ENCODE peak calls at places on chromosomes 3 and 15, in six cellular contexts. X is K562, P is ovary, S is A549, K is HepG2, E is esophagus muscularis mucosa. N is an unnamed sample.

GRCh38 chr3:50352762-50353161 is 2.1 kb downstream of the CYB561D2 start:
- DNase-seq in X (no peak), P (no peak), S (peak), E (no peak), K (no peak), N (no peak)

GRCh38 chr15:35465763-35466162 is 80.2 kb downstream of the DPH6 start:
- DNase-seq in X (no peak), P (no peak), E (no peak), S (no peak), K (no peak), N (no peak)

GRCh38 chr3:90035643-90036042 is 928.2 kb downstream of the EPHA3 start:
- DNase-seq in X (no peak), S (no peak), K (no peak), P (no peak), E (no peak), N (no peak)

GRCh38 chr3:44067431-44067830 is 174.3 kb upstream of the TOPAZ1 start:
- DNase-seq in S (no peak), K (no peak), P (no peak), E (peak), X (no peak), N (no peak)

GRCh38 chr3:147400999-147401398 is 5.3 kb downstream of the ZIC4 start:
- DNase-seq in E (no peak), S (no peak), K (no peak), P (no peak), X (no peak), N (no peak)

GRCh38 chr3:157782236-157782635 is 279.0 kb upstream of the VEPH1 start:
- DNase-seq in K (no peak), S (no peak), P (no peak), E (no peak), X (no peak), N (no peak)

GRCh38 chr3:173501941-173502489 is 104.5 kb downstream of the NLGN1 start:
- DNase-seq in E (no peak), P (no peak), X (no peak), S (no peak), K (no peak), N (no peak)

GRCh38 chr3:148882288-148882687 is 17.2 kb downstream of the CPA3 start:
- DNase-seq in K (no peak), X (no peak), S (no peak), P (peak), E (no peak), N (no peak)

GRCh38 chr3:32229565-32229964 is 8.9 kb upstream of the CMTM8 start:
- DNase-seq in X (no peak), S (no peak), P (no peak), K (no peak), E (no peak), N (no peak)

GRCh38 chr15:92655178-92655995 is at the start of gene FAM174B:
- DNase-seq in P (peak), K (no peak), E (no peak), S (peak), X (no peak), N (peak)

GRCh38 chr15:43187544-43188155 is 2.4 kb downstream of the CCNDBP1 start:
- DNase-seq in E (no peak), S (peak), P (no peak), K (peak), X (peak), N (no peak)

GRCh38 chr3:149536429-149536828 is 61.9 kb downstream of the TM4SF4 start:
- DNase-seq in K (no peak), E (no peak), P (peak), X (no peak), S (no peak), N (no peak)

GRCh38 chr3:195042741-195043611 is 228.0 kb downstream of the XXYLT1 start:
- DNase-seq in S (no peak), K (no peak), P (no peak), X (no peak), E (no peak), N (peak)

GRCh38 chr15:85168642-85169173 is 187.1 kb downstream of the PDE8A start:
- DNase-seq in E (no peak), K (peak), X (peak), S (peak), P (no peak), N (peak)
- H3K4me3 ChIP-seq in E (no peak), K (peak), X (no peak), S (peak), P (no peak), N (peak)

GRCh38 chr15:95409924-95410323 is 920.6 kb upstream of the NR2F2 start:
- DNase-seq in S (no peak), E (no peak), K (no peak), X (no peak), P (no peak), N (no peak)
- TF ChIP-seq EP300 in S (no peak), E (no peak), K (no peak), X (no peak), P (no peak), N (no peak)

GRCh38 chr15:52288986-52289385 is 6.6 kb downstream of the MYO5C start:
- DNase-seq in X (no peak), S (no peak), K (no peak), E (peak), P (no peak), N (no peak)
- H3K4me3 ChIP-seq in X (no peak), S (peak), K (no peak), E (no peak), P (no peak), N (no peak)

GRCh38 chr15:40115670-40116093 is 7.0 kb upstream of the BMF start:
- DNase-seq in S (no peak), E (no peak), X (no peak), K (peak), P (no peak), N (peak)
- TF ChIP-seq EP300 in S (no peak), E (no peak), X (no peak), K (no peak), P (no peak), N (no peak)

DNA sequence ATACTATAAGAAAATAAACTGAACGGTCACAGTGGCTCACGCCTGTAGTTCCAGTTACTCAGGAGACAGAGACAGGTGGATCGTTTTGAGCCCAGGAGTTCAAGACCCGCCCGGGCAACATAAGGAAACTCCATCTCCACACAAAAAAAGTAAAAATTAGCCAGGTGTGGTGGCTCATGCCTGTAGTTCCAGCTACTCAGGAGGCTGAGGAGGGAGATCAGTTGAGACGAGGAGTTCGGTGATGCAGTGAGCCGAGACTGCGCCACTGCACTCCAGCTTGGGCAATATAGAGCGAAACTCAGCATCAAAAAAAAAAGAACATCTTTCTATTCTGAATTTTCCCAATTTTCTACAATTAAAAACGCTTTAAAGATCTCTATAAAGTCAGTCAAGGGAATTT is 1.0 kb upstream of the SEC62 start:
- DNase-seq in S (no peak), P (no peak), X (no peak), E (no peak), K (no peak), N (no peak)
- H3K4me3 ChIP-seq in S (no peak), P (no peak), X (no peak), E (peak), K (peak), N (no peak)

DNA sequence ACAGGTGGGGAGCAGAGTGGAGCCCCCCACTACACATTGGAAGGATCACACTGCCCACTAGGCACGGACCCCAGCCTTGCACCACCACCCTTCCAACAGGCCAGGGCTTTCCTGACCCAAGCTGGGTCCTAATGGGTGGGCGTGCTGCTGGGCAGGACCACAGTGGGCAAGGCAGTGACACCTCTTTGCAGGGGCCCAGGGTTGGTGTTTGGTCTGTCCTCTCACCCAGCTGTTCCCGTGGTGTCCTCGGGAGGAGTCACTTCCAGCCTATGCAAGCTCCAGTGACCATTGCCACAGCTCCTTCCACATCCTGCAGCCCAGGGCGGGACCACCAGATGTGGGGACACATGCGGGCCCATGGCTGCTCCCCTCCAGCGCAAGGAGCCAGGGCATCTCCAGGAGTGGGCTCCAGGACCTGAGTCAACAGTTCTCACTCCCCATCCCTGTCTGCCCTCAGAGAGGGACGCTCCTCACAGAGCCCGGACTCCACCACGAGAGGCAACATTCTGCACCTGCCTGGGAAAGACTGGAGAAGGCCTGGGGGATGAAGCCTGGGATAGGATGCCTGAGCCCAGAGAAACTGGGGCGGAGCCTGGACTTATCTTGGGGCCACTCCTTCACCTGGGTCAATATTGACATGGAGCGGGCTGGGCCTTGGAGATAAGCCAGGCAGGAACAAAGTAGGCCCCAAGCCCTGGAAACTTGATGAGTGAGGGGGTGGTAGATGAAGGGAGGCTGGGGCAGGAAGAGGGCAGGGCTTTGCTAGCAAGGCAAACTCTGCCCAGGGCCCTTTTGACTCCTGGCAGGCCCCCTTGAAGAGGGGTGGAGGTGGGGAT is 3.9 kb upstream of the VILL start:
- DNase-seq in K (peak), S (no peak), P (peak), E (no peak), X (peak), N (peak)
- TF ChIP-seq EP300 in K (peak), S (no peak), P (no peak), E (no peak), X (peak), N (no peak)

GRCh38 chr3:181725830-181726229 is 14.1 kb downstream of the SOX2 start:
- DNase-seq in S (no peak), E (no peak), K (no peak), P (no peak), X (no peak), N (no peak)

GRCh38 chr3:181723064-181723463 is 11.3 kb downstream of the SOX2 start:
- DNase-seq in K (no peak), P (no peak), X (no peak), S (no peak), E (no peak), N (no peak)

GRCh38 chr3:181725033-181725775 is 13.5 kb downstream of the SOX2 start:
- DNase-seq in E (no peak), P (no peak), X (no peak), K (no peak), S (no peak), N (no peak)

GRCh38 chr3:181723568-181724431 is 12.1 kb downstream of the SOX2 start:
- DNase-seq in E (no peak), S (no peak), X (no peak), K (no peak), P (no peak), N (no peak)

DNA sequence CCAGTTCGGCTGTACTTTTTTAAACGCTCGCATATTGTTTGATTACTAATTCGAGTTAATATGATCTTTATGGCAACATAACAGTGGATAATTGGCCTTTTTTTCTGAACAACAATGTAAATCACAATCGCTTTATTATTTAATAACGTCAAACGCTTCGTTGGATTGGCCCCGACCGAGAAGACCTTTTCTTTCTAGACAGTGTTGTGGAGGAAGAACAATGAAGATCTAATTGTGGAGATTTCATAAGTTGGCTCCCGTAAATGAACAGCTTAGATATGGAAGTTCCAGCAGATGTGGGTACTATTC is 12.7 kb downstream of the SOX2 start:
- DNase-seq in K (no peak), P (no peak), S (no peak), X (no peak), E (no peak), N (no peak)
- H3K4me3 ChIP-seq in K (no peak), P (no peak), S (no peak), X (no peak), E (no peak), N (no peak)

GRCh38 chr15:90829942-90830440 is 38.4 kb upstream of the FURIN start:
- DNase-seq in K (no peak), E (no peak), P (no peak), S (no peak), X (no peak), N (no peak)
- TF ChIP-seq EP300 in K (no peak), E (peak), P (no peak), S (no peak), X (no peak), N (peak)

DNA sequence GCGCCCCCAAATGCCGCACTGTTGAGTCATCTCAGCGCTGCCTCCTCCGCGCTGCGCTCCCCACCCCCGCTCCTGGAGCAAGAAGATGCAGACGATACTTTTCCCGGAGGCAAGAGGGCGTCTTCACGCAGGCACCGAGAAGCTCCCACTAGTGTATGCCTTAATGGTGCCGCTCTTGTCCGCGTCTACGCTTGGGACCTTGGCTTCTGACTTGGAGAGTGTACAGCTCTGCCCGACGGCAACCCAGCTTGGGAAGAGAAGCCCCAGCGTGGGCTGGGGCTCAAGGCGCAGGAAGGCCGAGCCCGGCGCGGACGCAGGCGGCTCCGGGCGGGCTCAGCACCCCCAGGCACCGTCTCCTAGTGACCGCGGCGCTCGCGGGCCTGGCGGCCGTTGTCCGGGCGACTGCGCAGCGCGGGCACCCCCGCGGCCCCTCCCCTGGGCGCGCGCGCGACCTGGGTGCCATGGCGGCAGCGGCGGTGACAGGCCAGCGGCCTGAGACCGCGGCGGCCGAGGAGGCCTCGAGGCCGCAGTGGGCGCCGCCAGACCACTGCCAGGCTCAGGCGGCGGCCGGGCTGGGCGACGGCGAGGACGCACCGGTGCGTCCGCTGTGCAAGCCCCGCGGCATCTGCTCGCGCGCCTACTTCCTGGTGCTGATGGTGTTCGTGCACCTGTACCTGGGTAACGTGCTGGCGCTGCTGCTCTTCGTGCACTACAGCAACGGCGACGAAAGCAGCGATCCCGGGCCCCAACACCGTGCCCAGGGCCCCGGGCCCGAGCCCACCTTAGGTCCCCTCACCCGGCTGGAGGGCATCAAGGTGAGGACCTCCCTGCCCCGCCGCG is at the start of gene P4HTM:
- DNase-seq in P (peak), X (peak), K (no peak), E (peak), S (no peak), N (peak)
- H3K4me3 ChIP-seq in P (peak), X (peak), K (no peak), E (peak), S (peak), N (peak)